ENCODE peak calls at places on chromosomes 6 and 20, in eight cellular contexts. One of them, this sample, is unnamed.

GRCh38 chr20:50230184-50230583 is 39.6 kb downstream of the CEBPB start:
- DNase-seq in stimulated activated CD4-positive, alpha-beta T cell treated with anti-CD3 and anti-CD28 coated beads, Interleukin-4, amount 100 ng/mL, for 24 hours: no peak
- DNase-seq in heart right ventricle: no peak
- DNase-seq in NCI-H1694 treated with DMSO at 0.1 percent for 48 hours: no peak
- DNase-seq in NCI-H1417 treated with DMSO at 0.1 percent for 48 hours: no peak
- DNase-seq in GM12878: no peak
- DNase-seq in B cell: no peak
- DNase-seq in HTR-8/SVneo: no peak
- DNase-seq in this sample: no peak

GRCh38 chr6:31493875-31494694 is 3.9 kb upstream of the MICB start:
- DNase-seq in stimulated activated CD4-positive, alpha-beta T cell treated with anti-CD3 and anti-CD28 coated beads, Interleukin-4, amount 100 ng/mL, for 24 hours: peak
- DNase-seq in heart right ventricle: peak
- DNase-seq in GM12878: peak
- DNase-seq in B cell: peak
- DNase-seq in HTR-8/SVneo: peak
- DNase-seq in NCI-H1694 treated with DMSO at 0.1 percent for 48 hours: peak
- DNase-seq in NCI-H1417 treated with DMSO at 0.1 percent for 48 hours: no peak
- DNase-seq in this sample: peak

GRCh38 chr6:41239467-41240159 is 11.5 kb downstream of the TREML4 start:
- DNase-seq in NCI-H1694 treated with DMSO at 0.1 percent for 48 hours: no peak
- DNase-seq in stimulated activated CD4-positive, alpha-beta T cell treated with anti-CD3 and anti-CD28 coated beads, Interleukin-4, amount 100 ng/mL, for 24 hours: no peak
- DNase-seq in HTR-8/SVneo: no peak
- DNase-seq in GM12878: no peak
- DNase-seq in heart right ventricle: no peak
- DNase-seq in B cell: no peak
- DNase-seq in NCI-H1417 treated with DMSO at 0.1 percent for 48 hours: no peak
- DNase-seq in this sample: no peak

GRCh38 chr20:24768977-24769675 is 179.9 kb upstream of the CST7 start:
- DNase-seq in heart right ventricle: no peak
- DNase-seq in B cell: no peak
- DNase-seq in NCI-H1694 treated with DMSO at 0.1 percent for 48 hours: peak
- DNase-seq in HTR-8/SVneo: no peak
- DNase-seq in stimulated activated CD4-positive, alpha-beta T cell treated with anti-CD3 and anti-CD28 coated beads, Interleukin-4, amount 100 ng/mL, for 24 hours: no peak
- DNase-seq in GM12878: no peak
- DNase-seq in NCI-H1417 treated with DMSO at 0.1 percent for 48 hours: no peak
- DNase-seq in this sample: peak

GRCh38 chr6:6915219-6915618 is 192.5 kb upstream of the RREB1 start:
- DNase-seq in NCI-H1694 treated with DMSO at 0.1 percent for 48 hours: no peak
- DNase-seq in B cell: no peak
- DNase-seq in NCI-H1417 treated with DMSO at 0.1 percent for 48 hours: no peak
- DNase-seq in GM12878: no peak
- DNase-seq in HTR-8/SVneo: no peak
- DNase-seq in heart right ventricle: no peak
- DNase-seq in stimulated activated CD4-positive, alpha-beta T cell treated with anti-CD3 and anti-CD28 coated beads, Interleukin-4, amount 100 ng/mL, for 24 hours: no peak
- DNase-seq in this sample: no peak

GRCh38 chr6:4774715-4775590 is 1.3 kb upstream of the CDYL start:
- DNase-seq in NCI-H1694 treated with DMSO at 0.1 percent for 48 hours: no peak
- DNase-seq in NCI-H1417 treated with DMSO at 0.1 percent for 48 hours: no peak
- DNase-seq in heart right ventricle: no peak
- DNase-seq in B cell: peak
- DNase-seq in HTR-8/SVneo: no peak
- DNase-seq in stimulated activated CD4-positive, alpha-beta T cell treated with anti-CD3 and anti-CD28 coated beads, Interleukin-4, amount 100 ng/mL, for 24 hours: peak
- DNase-seq in GM12878: no peak
- DNase-seq in this sample: no peak

GRCh38 chr20:7775072-7775471 is 165.2 kb downstream of the HAO1 start:
- DNase-seq in heart right ventricle: no peak
- DNase-seq in B cell: no peak
- DNase-seq in NCI-H1417 treated with DMSO at 0.1 percent for 48 hours: no peak
- DNase-seq in GM12878: no peak
- DNase-seq in stimulated activated CD4-positive, alpha-beta T cell treated with anti-CD3 and anti-CD28 coated beads, Interleukin-4, amount 100 ng/mL, for 24 hours: no peak
- DNase-seq in NCI-H1694 treated with DMSO at 0.1 percent for 48 hours: no peak
- DNase-seq in HTR-8/SVneo: no peak
- DNase-seq in this sample: no peak

GRCh38 chr20:64111841-64112641 is 4.7 kb upstream of the NPBWR2 start:
- DNase-seq in NCI-H1694 treated with DMSO at 0.1 percent for 48 hours: no peak
- DNase-seq in stimulated activated CD4-positive, alpha-beta T cell treated with anti-CD3 and anti-CD28 coated beads, Interleukin-4, amount 100 ng/mL, for 24 hours: no peak
- DNase-seq in B cell: peak
- DNase-seq in NCI-H1417 treated with DMSO at 0.1 percent for 48 hours: no peak
- DNase-seq in GM12878: no peak
- DNase-seq in HTR-8/SVneo: no peak
- DNase-seq in heart right ventricle: no peak
- DNase-seq in this sample: no peak

GRCh38 chr20:768426-768978 is at the start of gene SLC52A3:
- DNase-seq in GM12878: no peak
- DNase-seq in stimulated activated CD4-positive, alpha-beta T cell treated with anti-CD3 and anti-CD28 coated beads, Interleukin-4, amount 100 ng/mL, for 24 hours: no peak
- DNase-seq in HTR-8/SVneo: peak
- DNase-seq in NCI-H1417 treated with DMSO at 0.1 percent for 48 hours: no peak
- DNase-seq in NCI-H1694 treated with DMSO at 0.1 percent for 48 hours: no peak
- DNase-seq in heart right ventricle: peak
- DNase-seq in B cell: no peak
- DNase-seq in this sample: no peak

GRCh38 chr6:75605635-75606034 is 4.0 kb downstream of the SENP6 start:
- DNase-seq in NCI-H1417 treated with DMSO at 0.1 percent for 48 hours: no peak
- DNase-seq in stimulated activated CD4-positive, alpha-beta T cell treated with anti-CD3 and anti-CD28 coated beads, Interleukin-4, amount 100 ng/mL, for 24 hours: no peak
- DNase-seq in GM12878: no peak
- DNase-seq in NCI-H1694 treated with DMSO at 0.1 percent for 48 hours: no peak
- DNase-seq in HTR-8/SVneo: no peak
- DNase-seq in B cell: no peak
- DNase-seq in heart right ventricle: no peak
- DNase-seq in this sample: no peak

GRCh38 chr6:17505767-17506280 is 94.3 kb upstream of the FAM8A1 start:
- DNase-seq in heart right ventricle: no peak
- DNase-seq in B cell: no peak
- DNase-seq in HTR-8/SVneo: peak
- DNase-seq in NCI-H1417 treated with DMSO at 0.1 percent for 48 hours: no peak
- DNase-seq in NCI-H1694 treated with DMSO at 0.1 percent for 48 hours: no peak
- DNase-seq in stimulated activated CD4-positive, alpha-beta T cell treated with anti-CD3 and anti-CD28 coated beads, Interleukin-4, amount 100 ng/mL, for 24 hours: no peak
- DNase-seq in GM12878: no peak
- DNase-seq in this sample: no peak

GRCh38 chr6:108798672-108799355 is 49.4 kb upstream of the ARMC2 start:
- DNase-seq in stimulated activated CD4-positive, alpha-beta T cell treated with anti-CD3 and anti-CD28 coated beads, Interleukin-4, amount 100 ng/mL, for 24 hours: peak
- DNase-seq in NCI-H1417 treated with DMSO at 0.1 percent for 48 hours: no peak
- DNase-seq in NCI-H1694 treated with DMSO at 0.1 percent for 48 hours: no peak
- DNase-seq in B cell: no peak
- DNase-seq in HTR-8/SVneo: no peak
- DNase-seq in GM12878: no peak
- DNase-seq in heart right ventricle: peak
- DNase-seq in this sample: peak

GRCh38 chr6:5630636-5631035 is 369.3 kb downstream of the FARS2 start:
- DNase-seq in heart right ventricle: no peak
- DNase-seq in B cell: no peak
- DNase-seq in stimulated activated CD4-positive, alpha-beta T cell treated with anti-CD3 and anti-CD28 coated beads, Interleukin-4, amount 100 ng/mL, for 24 hours: no peak
- DNase-seq in HTR-8/SVneo: no peak
- DNase-seq in GM12878: no peak
- DNase-seq in NCI-H1694 treated with DMSO at 0.1 percent for 48 hours: no peak
- DNase-seq in NCI-H1417 treated with DMSO at 0.1 percent for 48 hours: no peak
- DNase-seq in this sample: no peak

GRCh38 chr6:153618371-153619328 is 420.4 kb upstream of the OPRM1 start:
- DNase-seq in HTR-8/SVneo: no peak
- DNase-seq in NCI-H1694 treated with DMSO at 0.1 percent for 48 hours: no peak
- DNase-seq in stimulated activated CD4-positive, alpha-beta T cell treated with anti-CD3 and anti-CD28 coated beads, Interleukin-4, amount 100 ng/mL, for 24 hours: no peak
- DNase-seq in B cell: no peak
- DNase-seq in heart right ventricle: peak
- DNase-seq in NCI-H1417 treated with DMSO at 0.1 percent for 48 hours: no peak
- DNase-seq in GM12878: no peak
- DNase-seq in this sample: no peak

GRCh38 chr6:127868338-127868737 is 32.5 kb downstream of the THEMIS start:
- DNase-seq in stimulated activated CD4-positive, alpha-beta T cell treated with anti-CD3 and anti-CD28 coated beads, Interleukin-4, amount 100 ng/mL, for 24 hours: no peak
- DNase-seq in NCI-H1694 treated with DMSO at 0.1 percent for 48 hours: no peak
- DNase-seq in NCI-H1417 treated with DMSO at 0.1 percent for 48 hours: no peak
- DNase-seq in heart right ventricle: no peak
- DNase-seq in B cell: no peak
- DNase-seq in GM12878: no peak
- DNase-seq in HTR-8/SVneo: no peak
- DNase-seq in this sample: no peak

GRCh38 chr20:6265204-6265904 is 142.5 kb upstream of the FERMT1 start:
- DNase-seq in B cell: no peak
- DNase-seq in GM12878: no peak
- DNase-seq in heart right ventricle: no peak
- DNase-seq in HTR-8/SVneo: peak
- DNase-seq in NCI-H1694 treated with DMSO at 0.1 percent for 48 hours: peak
- DNase-seq in stimulated activated CD4-positive, alpha-beta T cell treated with anti-CD3 and anti-CD28 coated beads, Interleukin-4, amount 100 ng/mL, for 24 hours: no peak
- DNase-seq in NCI-H1417 treated with DMSO at 0.1 percent for 48 hours: peak
- DNase-seq in this sample: peak

GRCh38 chr6:95417856-95418255 is 159.5 kb upstream of the MANEA start:
- DNase-seq in NCI-H1694 treated with DMSO at 0.1 percent for 48 hours: no peak
- DNase-seq in HTR-8/SVneo: no peak
- DNase-seq in stimulated activated CD4-positive, alpha-beta T cell treated with anti-CD3 and anti-CD28 coated beads, Interleukin-4, amount 100 ng/mL, for 24 hours: no peak
- DNase-seq in GM12878: no peak
- DNase-seq in heart right ventricle: no peak
- DNase-seq in NCI-H1417 treated with DMSO at 0.1 percent for 48 hours: no peak
- DNase-seq in B cell: no peak
- DNase-seq in this sample: no peak

GRCh38 chr20:25272223-25273000 is 24.5 kb downstream of the PYGB start:
- DNase-seq in heart right ventricle: no peak
- DNase-seq in HTR-8/SVneo: no peak
- DNase-seq in B cell: no peak
- DNase-seq in GM12878: no peak
- DNase-seq in NCI-H1417 treated with DMSO at 0.1 percent for 48 hours: no peak
- DNase-seq in NCI-H1694 treated with DMSO at 0.1 percent for 48 hours: no peak
- DNase-seq in stimulated activated CD4-positive, alpha-beta T cell treated with anti-CD3 and anti-CD28 coated beads, Interleukin-4, amount 100 ng/mL, for 24 hours: no peak
- DNase-seq in this sample: no peak

GRCh38 chr6:14622135-14622534 is 504.6 kb downstream of the CD83 start:
- DNase-seq in NCI-H1694 treated with DMSO at 0.1 percent for 48 hours: no peak
- DNase-seq in heart right ventricle: no peak
- DNase-seq in B cell: no peak
- DNase-seq in stimulated activated CD4-positive, alpha-beta T cell treated with anti-CD3 and anti-CD28 coated beads, Interleukin-4, amount 100 ng/mL, for 24 hours: no peak
- DNase-seq in NCI-H1417 treated with DMSO at 0.1 percent for 48 hours: no peak
- DNase-seq in HTR-8/SVneo: no peak
- DNase-seq in GM12878: no peak
- DNase-seq in this sample: no peak

GRCh38 chr6:20952605-20953004 is 418.3 kb downstream of the CDKAL1 start:
- DNase-seq in HTR-8/SVneo: peak
- DNase-seq in GM12878: no peak
- DNase-seq in NCI-H1417 treated with DMSO at 0.1 percent for 48 hours: no peak
- DNase-seq in stimulated activated CD4-positive, alpha-beta T cell treated with anti-CD3 and anti-CD28 coated beads, Interleukin-4, amount 100 ng/mL, for 24 hours: no peak
- DNase-seq in B cell: no peak
- DNase-seq in NCI-H1694 treated with DMSO at 0.1 percent for 48 hours: no peak
- DNase-seq in heart right ventricle: no peak
- DNase-seq in this sample: peak

GRCh38 chr6:53154794-53155193 is 6.2 kb upstream of the GCM1 start:
- DNase-seq in NCI-H1694 treated with DMSO at 0.1 percent for 48 hours: no peak
- DNase-seq in B cell: no peak
- DNase-seq in GM12878: no peak
- DNase-seq in heart right ventricle: no peak
- DNase-seq in stimulated activated CD4-positive, alpha-beta T cell treated with anti-CD3 and anti-CD28 coated beads, Interleukin-4, amount 100 ng/mL, for 24 hours: no peak
- DNase-seq in NCI-H1417 treated with DMSO at 0.1 percent for 48 hours: no peak
- DNase-seq in HTR-8/SVneo: no peak
- DNase-seq in this sample: no peak

GRCh38 chr6:10429638-10430427 is 15.0 kb upstream of the TFAP2A start:
- DNase-seq in B cell: no peak
- DNase-seq in GM12878: peak
- DNase-seq in heart right ventricle: no peak
- DNase-seq in stimulated activated CD4-positive, alpha-beta T cell treated with anti-CD3 and anti-CD28 coated beads, Interleukin-4, amount 100 ng/mL, for 24 hours: no peak
- DNase-seq in NCI-H1417 treated with DMSO at 0.1 percent for 48 hours: no peak
- DNase-seq in HTR-8/SVneo: no peak
- DNase-seq in NCI-H1694 treated with DMSO at 0.1 percent for 48 hours: peak
- DNase-seq in this sample: peak

GRCh38 chr6:32609731-32610640 is 20.3 kb upstream of the HLA-DRB1 start:
- DNase-seq in HTR-8/SVneo: peak
- DNase-seq in GM12878: peak
- DNase-seq in NCI-H1417 treated with DMSO at 0.1 percent for 48 hours: no peak
- DNase-seq in stimulated activated CD4-positive, alpha-beta T cell treated with anti-CD3 and anti-CD28 coated beads, Interleukin-4, amount 100 ng/mL, for 24 hours: peak
- DNase-seq in NCI-H1694 treated with DMSO at 0.1 percent for 48 hours: no peak
- DNase-seq in heart right ventricle: peak
- DNase-seq in B cell: peak
- DNase-seq in this sample: peak

GRCh38 chr6:169921227-169921626 is 169.8 kb downstream of the ERMARD start:
- DNase-seq in GM12878: no peak
- DNase-seq in heart right ventricle: no peak
- DNase-seq in NCI-H1694 treated with DMSO at 0.1 percent for 48 hours: no peak
- DNase-seq in NCI-H1417 treated with DMSO at 0.1 percent for 48 hours: no peak
- DNase-seq in HTR-8/SVneo: no peak
- DNase-seq in B cell: no peak
- DNase-seq in stimulated activated CD4-positive, alpha-beta T cell treated with anti-CD3 and anti-CD28 coated beads, Interleukin-4, amount 100 ng/mL, for 24 hours: no peak
- DNase-seq in this sample: no peak

GRCh38 chr6:165695736-165696515 is 32.9 kb upstream of the PDE10A start:
- DNase-seq in GM12878: no peak
- DNase-seq in stimulated activated CD4-positive, alpha-beta T cell treated with anti-CD3 and anti-CD28 coated beads, Interleukin-4, amount 100 ng/mL, for 24 hours: no peak
- DNase-seq in NCI-H1694 treated with DMSO at 0.1 percent for 48 hours: no peak
- DNase-seq in heart right ventricle: no peak
- DNase-seq in NCI-H1417 treated with DMSO at 0.1 percent for 48 hours: no peak
- DNase-seq in B cell: no peak
- DNase-seq in HTR-8/SVneo: no peak
- DNase-seq in this sample: peak

GRCh38 chr6:9208956-9209355 is 773.6 kb upstream of the SLC35B3 start:
- DNase-seq in GM12878: no peak
- DNase-seq in B cell: no peak
- DNase-seq in stimulated activated CD4-positive, alpha-beta T cell treated with anti-CD3 and anti-CD28 coated beads, Interleukin-4, amount 100 ng/mL, for 24 hours: no peak
- DNase-seq in NCI-H1694 treated with DMSO at 0.1 percent for 48 hours: no peak
- DNase-seq in NCI-H1417 treated with DMSO at 0.1 percent for 48 hours: no peak
- DNase-seq in heart right ventricle: no peak
- DNase-seq in HTR-8/SVneo: no peak
- DNase-seq in this sample: no peak

GRCh38 chr20:62454936-62455673 is 20.7 kb downstream of the GATA5 start:
- DNase-seq in stimulated activated CD4-positive, alpha-beta T cell treated with anti-CD3 and anti-CD28 coated beads, Interleukin-4, amount 100 ng/mL, for 24 hours: no peak
- DNase-seq in NCI-H1694 treated with DMSO at 0.1 percent for 48 hours: no peak
- DNase-seq in GM12878: no peak
- DNase-seq in HTR-8/SVneo: no peak
- DNase-seq in B cell: no peak
- DNase-seq in heart right ventricle: no peak
- DNase-seq in NCI-H1417 treated with DMSO at 0.1 percent for 48 hours: no peak
- DNase-seq in this sample: no peak

GRCh38 chr20:5205348-5206210 is 78.8 kb downstream of the CDS2 start:
- DNase-seq in NCI-H1694 treated with DMSO at 0.1 percent for 48 hours: peak
- DNase-seq in B cell: peak
- DNase-seq in NCI-H1417 treated with DMSO at 0.1 percent for 48 hours: peak
- DNase-seq in heart right ventricle: peak
- DNase-seq in GM12878: no peak
- DNase-seq in HTR-8/SVneo: peak
- DNase-seq in stimulated activated CD4-positive, alpha-beta T cell treated with anti-CD3 and anti-CD28 coated beads, Interleukin-4, amount 100 ng/mL, for 24 hours: peak
- DNase-seq in this sample: peak

GRCh38 chr6:129638055-129639019 is 71.6 kb downstream of the ARHGAP18 start:
- DNase-seq in B cell: no peak
- DNase-seq in GM12878: no peak
- DNase-seq in heart right ventricle: no peak
- DNase-seq in HTR-8/SVneo: no peak
- DNase-seq in stimulated activated CD4-positive, alpha-beta T cell treated with anti-CD3 and anti-CD28 coated beads, Interleukin-4, amount 100 ng/mL, for 24 hours: no peak
- DNase-seq in NCI-H1694 treated with DMSO at 0.1 percent for 48 hours: no peak
- DNase-seq in NCI-H1417 treated with DMSO at 0.1 percent for 48 hours: no peak
- DNase-seq in this sample: peak

GRCh38 chr20:58723628-58723984 is 31.0 kb downstream of the NPEPL1 start:
- DNase-seq in stimulated activated CD4-positive, alpha-beta T cell treated with anti-CD3 and anti-CD28 coated beads, Interleukin-4, amount 100 ng/mL, for 24 hours: no peak
- DNase-seq in HTR-8/SVneo: no peak
- DNase-seq in NCI-H1694 treated with DMSO at 0.1 percent for 48 hours: no peak
- DNase-seq in GM12878: no peak
- DNase-seq in B cell: no peak
- DNase-seq in NCI-H1417 treated with DMSO at 0.1 percent for 48 hours: no peak
- DNase-seq in heart right ventricle: no peak
- DNase-seq in this sample: no peak

GRCh38 chr6:140160909-140161308 is 786.5 kb upstream of the CITED2 start:
- DNase-seq in B cell: no peak
- DNase-seq in stimulated activated CD4-positive, alpha-beta T cell treated with anti-CD3 and anti-CD28 coated beads, Interleukin-4, amount 100 ng/mL, for 24 hours: no peak
- DNase-seq in HTR-8/SVneo: no peak
- DNase-seq in NCI-H1694 treated with DMSO at 0.1 percent for 48 hours: no peak
- DNase-seq in NCI-H1417 treated with DMSO at 0.1 percent for 48 hours: no peak
- DNase-seq in GM12878: no peak
- DNase-seq in heart right ventricle: no peak
- DNase-seq in this sample: no peak

GRCh38 chr6:158640519-158640918 is 4.0 kb downstream of the DYNLT1 start:
- DNase-seq in NCI-H1417 treated with DMSO at 0.1 percent for 48 hours: no peak
- DNase-seq in HTR-8/SVneo: no peak
- DNase-seq in heart right ventricle: no peak
- DNase-seq in stimulated activated CD4-positive, alpha-beta T cell treated with anti-CD3 and anti-CD28 coated beads, Interleukin-4, amount 100 ng/mL, for 24 hours: no peak
- DNase-seq in NCI-H1694 treated with DMSO at 0.1 percent for 48 hours: no peak
- DNase-seq in GM12878: no peak
- DNase-seq in B cell: no peak
- DNase-seq in this sample: no peak

GRCh38 chr20:37505263-37506165 is 15.5 kb upstream of the NNAT start:
- DNase-seq in HTR-8/SVneo: no peak
- DNase-seq in GM12878: no peak
- DNase-seq in B cell: no peak
- DNase-seq in NCI-H1417 treated with DMSO at 0.1 percent for 48 hours: no peak
- DNase-seq in heart right ventricle: no peak
- DNase-seq in stimulated activated CD4-positive, alpha-beta T cell treated with anti-CD3 and anti-CD28 coated beads, Interleukin-4, amount 100 ng/mL, for 24 hours: no peak
- DNase-seq in NCI-H1694 treated with DMSO at 0.1 percent for 48 hours: no peak
- DNase-seq in this sample: no peak

GRCh38 chr20:15011631-15012030 is 674.2 kb upstream of the FLRT3 start:
- DNase-seq in heart right ventricle: no peak
- DNase-seq in HTR-8/SVneo: no peak
- DNase-seq in GM12878: no peak
- DNase-seq in NCI-H1694 treated with DMSO at 0.1 percent for 48 hours: no peak
- DNase-seq in stimulated activated CD4-positive, alpha-beta T cell treated with anti-CD3 and anti-CD28 coated beads, Interleukin-4, amount 100 ng/mL, for 24 hours: no peak
- DNase-seq in NCI-H1417 treated with DMSO at 0.1 percent for 48 hours: no peak
- DNase-seq in B cell: no peak
- DNase-seq in this sample: no peak